ENCODE peak calls at places on chromosome 19, in four cellular contexts. One of them, this sample, is unnamed. For H3K27me3, the result is how much of the 10 kb centered on the place peaks cover.

GRCh38 chr19:5032101-5032967 is 63.4 kb downstream of the KDM4B start:
- DNase-seq in aorta: no peak
- DNase-seq in esophagus muscularis mucosa: no peak
- DNase-seq in esophagus squamous epithelium: no peak
- DNase-seq in this sample: no peak

GRCh38 chr19:36182612-36183454 is 30.6 kb upstream of the COX7A1 start:
- DNase-seq in esophagus muscularis mucosa: no peak
- DNase-seq in aorta: no peak
- DNase-seq in esophagus squamous epithelium: no peak
- DNase-seq in this sample: no peak

GRCh38 chr19:35797663-35798062 is 15.0 kb downstream of the PRODH2 start:
- DNase-seq in esophagus squamous epithelium: no peak
- DNase-seq in esophagus muscularis mucosa: no peak
- DNase-seq in aorta: no peak
- DNase-seq in this sample: no peak

GRCh38 chr19:29878973-29879654 is 62.9 kb upstream of the URI1 start:
- DNase-seq in esophagus muscularis mucosa: no peak
- DNase-seq in aorta: no peak
- DNase-seq in esophagus squamous epithelium: no peak
- DNase-seq in this sample: no peak

GRCh38 chr19:3945838-3946237 is 13.0 kb downstream of the NMRK2 start:
- DNase-seq in aorta: no peak
- DNase-seq in esophagus muscularis mucosa: no peak
- DNase-seq in esophagus squamous epithelium: no peak
- DNase-seq in this sample: no peak

GRCh38 chr19:13013649-13014048 is 18.4 kb downstream of the NFIX start:
- DNase-seq in esophagus muscularis mucosa: no peak
- DNase-seq in esophagus squamous epithelium: no peak
- DNase-seq in aorta: no peak
- DNase-seq in this sample: no peak

GRCh38 chr19:46610851-46611770 is 10.0 kb downstream of the CALM3 start:
- DNase-seq in esophagus muscularis mucosa: no peak
- DNase-seq in aorta: peak
- DNase-seq in esophagus squamous epithelium: no peak
- DNase-seq in this sample: no peak

GRCh38 chr19:53696951-53697350 is 65.2 kb downstream of the DPRX start:
- DNase-seq in esophagus squamous epithelium: no peak
- DNase-seq in esophagus muscularis mucosa: no peak
- DNase-seq in aorta: no peak
- DNase-seq in this sample: no peak

GRCh38 chr19:4534836-4535658 is at the start of gene PLIN5:
- DNase-seq in esophagus muscularis mucosa: no peak
- DNase-seq in aorta: no peak
- DNase-seq in esophagus squamous epithelium: no peak
- DNase-seq in this sample: peak

GRCh38 chr19:5200844-5201243 is 139.8 kb downstream of the PTPRS start:
- DNase-seq in esophagus squamous epithelium: no peak
- DNase-seq in aorta: no peak
- DNase-seq in esophagus muscularis mucosa: no peak
- DNase-seq in this sample: no peak

GRCh38 chr19:47257411-47258169 is 1.3 kb downstream of the CCDC9 start:
- DNase-seq in aorta: peak
- DNase-seq in esophagus squamous epithelium: peak
- DNase-seq in esophagus muscularis mucosa: no peak
- DNase-seq in this sample: no peak

GRCh38 chr19:17830567-17831418 is 9.5 kb upstream of the INSL3 start:
- DNase-seq in aorta: peak
- DNase-seq in esophagus squamous epithelium: no peak
- DNase-seq in esophagus muscularis mucosa: no peak
- DNase-seq in this sample: peak

DNA sequence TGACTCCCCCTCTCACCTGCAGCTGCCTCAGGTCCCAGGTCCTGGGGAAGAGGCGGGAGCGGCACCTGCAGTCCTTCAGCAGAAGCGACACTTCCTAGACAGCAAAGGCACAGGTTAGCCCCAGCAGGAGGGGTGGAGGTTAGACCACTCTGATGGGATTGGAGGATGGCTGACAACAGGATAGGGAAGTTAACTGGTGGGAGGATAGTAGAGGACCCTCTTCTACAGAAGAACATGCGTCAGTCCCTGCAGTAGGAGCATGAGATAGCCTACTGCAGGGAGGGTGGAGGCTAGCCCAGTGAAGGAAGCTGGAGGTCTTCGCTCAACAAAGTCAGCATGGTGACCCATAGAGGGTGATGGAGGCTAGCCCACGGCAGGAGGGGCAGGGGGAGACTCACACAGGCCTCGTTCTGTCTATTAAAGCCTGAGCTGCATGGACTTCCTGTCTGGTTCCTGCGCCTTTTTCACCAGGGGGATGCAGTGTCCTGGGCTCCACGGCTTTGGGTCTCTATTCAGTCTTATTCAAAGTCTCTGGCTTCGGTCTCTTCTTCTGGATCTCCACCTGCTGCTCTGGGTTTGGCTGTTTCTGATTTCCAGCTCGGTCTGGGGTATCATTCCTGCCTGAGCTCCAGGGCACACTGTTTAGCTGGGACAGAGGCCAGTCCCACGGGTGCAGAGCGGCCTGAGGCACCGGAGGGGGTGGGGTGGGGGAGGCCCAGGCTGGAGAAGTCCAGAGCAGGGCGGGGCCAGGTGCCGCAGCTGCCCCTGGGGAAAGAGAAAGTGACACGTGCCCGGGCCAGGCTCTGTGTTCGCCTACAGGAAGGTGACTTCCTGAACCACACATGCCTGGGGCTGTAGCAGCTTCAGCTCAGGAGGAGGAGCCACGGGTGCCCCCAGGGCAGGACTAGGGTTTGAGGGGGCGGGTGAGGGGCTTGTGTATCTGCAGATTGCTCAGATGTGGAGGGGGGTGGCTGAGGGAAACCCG is 7.3 kb downstream of the IFNL3 start:
- DNase-seq in aorta: no peak
- DNase-seq in esophagus muscularis mucosa: no peak
- DNase-seq in esophagus squamous epithelium: no peak
- DNase-seq in this sample: peak
- H3K27me3 ChIP-seq in aorta: under half
- H3K27me3 ChIP-seq in esophagus muscularis mucosa: under half
- H3K27me3 ChIP-seq in esophagus squamous epithelium: under half
- H3K27me3 ChIP-seq in this sample: under half

GRCh38 chr19:2051771-2052704 is 994 bp upstream of the MKNK2 start:
- DNase-seq in esophagus squamous epithelium: no peak
- DNase-seq in esophagus muscularis mucosa: no peak
- DNase-seq in aorta: no peak
- DNase-seq in this sample: peak
- H3K27ac ChIP-seq in esophagus squamous epithelium: peak
- H3K27ac ChIP-seq in esophagus muscularis mucosa: peak
- H3K27ac ChIP-seq in aorta: no peak
- H3K27ac ChIP-seq in this sample: peak

DNA sequence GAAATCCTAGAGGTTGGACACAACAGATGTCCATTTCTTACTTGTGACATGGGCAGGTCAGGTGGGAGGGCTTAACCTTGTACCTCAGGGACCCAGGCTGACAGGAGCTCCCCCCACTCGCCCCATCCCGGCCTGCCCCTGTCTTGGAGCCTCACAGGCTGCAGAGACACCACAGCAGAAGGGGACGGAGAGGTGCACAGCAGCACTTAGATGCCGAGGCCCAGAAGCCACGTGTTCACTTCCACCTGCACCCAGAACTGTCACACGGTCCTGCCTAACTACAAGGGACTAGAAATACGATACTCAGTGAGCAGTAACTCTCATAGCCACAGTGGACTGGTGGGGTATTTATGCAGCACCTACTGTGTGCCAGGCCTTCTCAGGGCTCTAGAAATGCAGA is 129.7 kb downstream of the SIPA1L3 start:
- DNase-seq in aorta: no peak
- DNase-seq in esophagus squamous epithelium: no peak
- DNase-seq in esophagus muscularis mucosa: no peak
- DNase-seq in this sample: no peak
- H3K27me3 ChIP-seq in aorta: under half
- H3K27me3 ChIP-seq in esophagus squamous epithelium: under half
- H3K27me3 ChIP-seq in esophagus muscularis mucosa: under half
- H3K27me3 ChIP-seq in this sample: under half

GRCh38 chr19:42233106-42233505 is 9.3 kb downstream of the GSK3A start:
- DNase-seq in aorta: no peak
- DNase-seq in esophagus muscularis mucosa: no peak
- DNase-seq in esophagus squamous epithelium: no peak
- DNase-seq in this sample: no peak

GRCh38 chr19:42235181-42235580 is 7.2 kb downstream of the GSK3A start:
- DNase-seq in aorta: no peak
- DNase-seq in esophagus squamous epithelium: no peak
- DNase-seq in esophagus muscularis mucosa: no peak
- DNase-seq in this sample: no peak

GRCh38 chr19:42232435-42232834 is 10.0 kb downstream of the GSK3A start:
- DNase-seq in aorta: no peak
- DNase-seq in esophagus squamous epithelium: no peak
- DNase-seq in esophagus muscularis mucosa: no peak
- DNase-seq in this sample: no peak

GRCh38 chr19:42234364-42234763 is 8.0 kb downstream of the GSK3A start:
- DNase-seq in esophagus squamous epithelium: no peak
- DNase-seq in aorta: no peak
- DNase-seq in esophagus muscularis mucosa: no peak
- DNase-seq in this sample: no peak

GRCh38 chr19:42233638-42234292 is 8.6 kb downstream of the GSK3A start:
- DNase-seq in esophagus squamous epithelium: no peak
- DNase-seq in esophagus muscularis mucosa: no peak
- DNase-seq in aorta: no peak
- DNase-seq in this sample: no peak
- H3K27ac ChIP-seq in esophagus squamous epithelium: no peak
- H3K27ac ChIP-seq in esophagus muscularis mucosa: no peak
- H3K27ac ChIP-seq in aorta: no peak
- H3K27ac ChIP-seq in this sample: no peak

GRCh38 chr19:16325671-16326400 is 1.2 kb downstream of the KLF2 start:
- DNase-seq in esophagus muscularis mucosa: no peak
- DNase-seq in aorta: peak
- DNase-seq in esophagus squamous epithelium: no peak
- DNase-seq in this sample: peak

GRCh38 chr19:16324064-16324383 is 602 bp upstream of the KLF2 start:
- DNase-seq in aorta: no peak
- DNase-seq in esophagus muscularis mucosa: no peak
- DNase-seq in esophagus squamous epithelium: no peak
- DNase-seq in this sample: no peak

GRCh38 chr19:16326401-16327130 is 1.9 kb downstream of the KLF2 start:
- DNase-seq in aorta: no peak
- DNase-seq in esophagus squamous epithelium: no peak
- DNase-seq in esophagus muscularis mucosa: no peak
- DNase-seq in this sample: peak

GRCh38 chr19:16324384-16325160 is at the start of gene KLF2:
- DNase-seq in esophagus squamous epithelium: peak
- DNase-seq in aorta: peak
- DNase-seq in esophagus muscularis mucosa: peak
- DNase-seq in this sample: peak

DNA sequence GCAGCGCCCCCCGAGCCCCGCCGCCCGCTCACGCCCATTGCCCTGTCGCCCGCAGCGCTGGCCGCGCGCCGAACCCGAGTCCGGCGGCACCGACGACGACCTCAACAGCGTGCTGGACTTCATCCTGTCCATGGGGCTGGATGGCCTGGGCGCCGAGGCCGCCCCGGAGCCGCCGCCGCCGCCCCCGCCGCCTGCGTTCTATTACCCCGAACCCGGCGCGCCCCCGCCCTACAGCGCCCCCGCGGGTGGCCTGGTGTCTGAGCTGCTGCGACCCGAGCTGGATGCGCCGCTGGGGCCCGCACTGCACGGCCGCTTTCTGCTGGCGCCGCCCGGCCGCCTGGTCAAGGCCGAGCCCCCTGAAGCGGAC is 518 bp downstream of the KLF2 start:
- DNase-seq in esophagus muscularis mucosa: no peak
- DNase-seq in aorta: no peak
- DNase-seq in esophagus squamous epithelium: no peak
- DNase-seq in this sample: no peak
- H3K27me3 ChIP-seq in esophagus muscularis mucosa: under half
- H3K27me3 ChIP-seq in aorta: under half
- H3K27me3 ChIP-seq in esophagus squamous epithelium: under half
- H3K27me3 ChIP-seq in this sample: under half

DNA sequence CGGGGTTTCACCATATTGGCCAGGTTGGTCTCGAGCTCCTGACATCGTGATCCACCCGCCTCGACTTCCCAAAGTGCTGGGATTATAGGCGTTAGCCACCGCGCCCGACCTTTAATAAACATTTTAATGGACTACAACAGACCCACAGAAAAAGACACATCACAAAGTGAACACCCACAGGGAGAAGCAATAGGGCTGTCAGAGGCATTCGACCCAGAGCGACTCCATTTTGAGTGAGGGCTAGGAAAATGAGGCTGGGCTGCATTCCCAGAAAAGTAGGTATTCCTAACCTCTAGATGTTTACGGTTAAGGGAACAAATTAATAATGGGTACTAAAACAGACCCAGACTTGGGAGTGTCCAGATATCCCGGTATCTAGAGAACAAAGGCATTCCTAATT is 1.0 kb upstream of the ZNF8 start:
- DNase-seq in esophagus muscularis mucosa: no peak
- DNase-seq in aorta: no peak
- DNase-seq in esophagus squamous epithelium: no peak
- DNase-seq in this sample: no peak
- H3K27ac ChIP-seq in esophagus muscularis mucosa: peak
- H3K27ac ChIP-seq in aorta: no peak
- H3K27ac ChIP-seq in esophagus squamous epithelium: peak
- H3K27ac ChIP-seq in this sample: peak

DNA sequence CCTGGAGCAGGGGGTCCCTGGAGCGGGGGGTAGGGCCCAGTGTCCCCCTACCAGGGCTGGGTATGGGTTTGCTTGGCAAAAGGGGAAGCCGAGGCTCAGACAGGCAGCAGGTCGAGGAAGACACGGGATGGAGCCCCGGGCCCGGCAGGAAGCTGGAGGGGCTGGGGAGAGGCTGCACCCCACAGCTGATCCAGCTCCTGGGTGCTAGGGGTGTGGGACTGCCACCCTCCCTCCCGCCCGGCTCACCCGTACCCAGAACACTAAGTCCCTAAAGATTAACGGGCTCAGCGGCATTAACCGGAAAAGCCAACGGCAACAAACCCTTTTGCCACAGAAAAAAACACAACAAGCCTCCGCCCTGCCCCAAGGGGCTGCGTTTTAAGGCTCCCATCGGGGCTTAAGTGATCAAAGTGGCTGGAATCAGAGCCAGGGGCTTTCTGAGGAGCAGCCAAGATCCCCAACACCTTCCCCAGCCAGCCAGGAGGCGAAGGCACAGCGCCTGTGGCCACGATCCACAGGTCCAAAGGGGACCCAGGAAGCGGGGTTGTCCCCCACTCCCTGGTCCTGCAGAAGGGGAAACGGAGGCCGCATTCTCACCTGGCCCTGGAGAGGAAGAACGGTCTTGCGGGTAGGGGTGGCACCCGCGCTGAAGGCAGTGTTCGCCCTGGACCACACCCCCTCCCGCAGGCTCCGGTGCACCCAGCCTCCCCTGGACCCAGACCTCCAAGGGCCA is 5.3 kb downstream of the TCF3 start:
- DNase-seq in esophagus muscularis mucosa: no peak
- DNase-seq in aorta: no peak
- DNase-seq in esophagus squamous epithelium: no peak
- DNase-seq in this sample: no peak
- H3K27me3 ChIP-seq in esophagus muscularis mucosa: under half
- H3K27me3 ChIP-seq in aorta: under half
- H3K27me3 ChIP-seq in esophagus squamous epithelium: under half
- H3K27me3 ChIP-seq in this sample: under half

GRCh38 chr19:40755248-40755624 is 4.2 kb downstream of the SNRPA start:
- DNase-seq in esophagus muscularis mucosa: no peak
- DNase-seq in aorta: no peak
- DNase-seq in esophagus squamous epithelium: no peak
- DNase-seq in this sample: no peak
- H3K27ac ChIP-seq in esophagus muscularis mucosa: no peak
- H3K27ac ChIP-seq in aorta: no peak
- H3K27ac ChIP-seq in esophagus squamous epithelium: no peak
- H3K27ac ChIP-seq in this sample: no peak

This sample was measured in CD4-positive, alpha-beta T cell.